ENCODE peak calls at places on chromosomes 6 and 20, in nine cellular contexts. Q is CD14-positive monocyte, F is ovary, C is pancreas, V is BJ, M is PC-9, N is OCI-LY7, X is endothelial cell of umbilical vein, O is neural crest cell. L is an unnamed sample.

GRCh38 chr6:157328108-157328692 is 4.9 kb upstream of the TMEM242 start:
- DNase-seq in V (no peak), O (no peak), M (no peak), C (no peak), F (no peak), Q (no peak), N (no peak), X (no peak), L (no peak)

GRCh38 chr20:10280016-10280908 is 61.6 kb downstream of the SNAP25 start:
- DNase-seq in C (no peak), X (no peak), N (no peak), F (no peak), V (no peak), O (no peak), Q (no peak), M (no peak), L (no peak)

GRCh38 chr20:58938078-58938477 is 43.0 kb upstream of the NELFCD start:
- DNase-seq in C (no peak), N (no peak), M (no peak), F (no peak), O (no peak), V (no peak), Q (no peak), X (no peak), L (no peak)

GRCh38 chr6:27825025-27825823 is 87.0 kb downstream of the OR2B2 start:
- DNase-seq in N (peak), M (no peak), F (no peak), Q (no peak), X (peak), V (no peak), C (no peak), O (no peak), L (no peak)

GRCh38 chr6:1179571-1180459 is 132.1 kb upstream of the FOXQ1 start:
- DNase-seq in C (no peak), X (no peak), Q (no peak), N (no peak), O (no peak), V (no peak), M (no peak), F (no peak), L (no peak)

GRCh38 chr20:32642257-32643046 is 31.3 kb downstream of the C20orf203 start:
- DNase-seq in C (no peak), F (no peak), N (no peak), X (no peak), Q (no peak), O (no peak), V (no peak), M (no peak), L (no peak)

GRCh38 chr6:31149827-31150447 is 7.7 kb downstream of the CCHCR1 start:
- DNase-seq in O (no peak), Q (no peak), M (no peak), C (no peak), N (no peak), V (no peak), F (no peak), X (no peak), L (no peak)

GRCh38 chr6:118100763-118101162 is 193.7 kb downstream of the SLC35F1 start:
- DNase-seq in M (no peak), F (no peak), C (no peak), O (no peak), V (no peak), X (no peak), Q (no peak), N (no peak), L (no peak)

GRCh38 chr6:166624275-166624674 is 2.8 kb downstream of the RPS6KA2 start:
- DNase-seq in M (no peak), V (peak), O (no peak), N (peak), F (no peak), Q (peak), C (no peak), X (peak), L (no peak)

GRCh38 chr6:45741437-45742166 is 274.1 kb downstream of the CLIC5 start:
- DNase-seq in M (no peak), N (peak), O (no peak), F (no peak), C (no peak), Q (no peak), X (no peak), V (peak), L (peak)

GRCh38 chr6:46787871-46788270 is 5.3 kb upstream of the MEP1A start:
- DNase-seq in M (no peak), Q (no peak), F (no peak), X (no peak), V (no peak), N (no peak), C (no peak), O (no peak), L (no peak)

GRCh38 chr6:164085552-164086325 is 671.2 kb downstream of the QKI start:
- DNase-seq in M (no peak), X (peak), F (no peak), C (no peak), O (peak), Q (no peak), V (no peak), N (no peak), L (no peak)

GRCh38 chr6:37172991-37173572 is 3.1 kb downstream of the PIM1 start:
- DNase-seq in Q (no peak), M (no peak), V (no peak), N (no peak), C (no peak), X (no peak), F (no peak), O (no peak), L (no peak)

GRCh38 chr6:147853574-147853973 is 345.1 kb downstream of the SAMD5 start:
- DNase-seq in F (no peak), M (no peak), Q (no peak), N (no peak), O (no peak), C (no peak), V (no peak), X (no peak), L (no peak)

GRCh38 chr6:168130683-168131371 is 51.8 kb upstream of the FRMD1 start:
- DNase-seq in M (no peak), X (no peak), O (no peak), V (no peak), C (no peak), F (no peak), Q (no peak), N (no peak), L (no peak)

GRCh38 chr6:25635886-25636317 is 16.1 kb upstream of the SCGN start:
- DNase-seq in M (no peak), C (no peak), X (no peak), V (no peak), F (no peak), Q (no peak), N (no peak), O (no peak), L (no peak)

GRCh38 chr6:89073014-89073620 is 7.4 kb upstream of the PNRC1 start:
- DNase-seq in N (peak), X (no peak), C (no peak), Q (no peak), O (no peak), M (no peak), V (no peak), F (no peak), L (no peak)

GRCh38 chr6:44851176-44851575 is 463.7 kb downstream of the CDC5L start:
- DNase-seq in O (no peak), M (no peak), V (no peak), C (no peak), X (no peak), F (no peak), N (no peak), Q (no peak), L (no peak)

GRCh38 chr20:555933-556332 is 12.3 kb upstream of the CSNK2A1 start:
- DNase-seq in M (no peak), O (no peak), C (no peak), N (no peak), V (no peak), F (no peak), Q (no peak), X (no peak), L (no peak)

GRCh38 chr20:8480597-8480996 is 348.5 kb downstream of the PLCB1 start:
- DNase-seq in Q (no peak), V (no peak), X (no peak), F (no peak), M (no peak), N (no peak), C (no peak), O (no peak), L (no peak)

GRCh38 chr6:32622545-32623401 is 14.4 kb upstream of the HLA-DQA1 start:
- DNase-seq in F (no peak), V (no peak), Q (peak), M (peak), C (no peak), O (peak), N (peak), X (no peak), L (peak)
- TF ChIP-seq CTCF in F (no peak), V (no peak), Q (peak), M (peak), C (no peak), O (peak), N (peak), X (no peak), L (peak)

GRCh38 chr6:119566546-119567263 is 217.1 kb upstream of the MAN1A1 start:
- DNase-seq in C (no peak), X (no peak), M (no peak), O (no peak), F (no peak), V (no peak), Q (no peak), N (no peak), L (no peak)

GRCh38 chr6:119557239-119557638 is 207.7 kb upstream of the MAN1A1 start:
- DNase-seq in O (no peak), N (no peak), X (no peak), C (no peak), V (no peak), F (no peak), M (no peak), Q (no peak), L (no peak)

GRCh38 chr6:119565893-119566292 is 216.3 kb upstream of the MAN1A1 start:
- DNase-seq in N (no peak), X (no peak), V (no peak), M (no peak), O (no peak), F (no peak), Q (no peak), C (no peak), L (no peak)

DNA sequence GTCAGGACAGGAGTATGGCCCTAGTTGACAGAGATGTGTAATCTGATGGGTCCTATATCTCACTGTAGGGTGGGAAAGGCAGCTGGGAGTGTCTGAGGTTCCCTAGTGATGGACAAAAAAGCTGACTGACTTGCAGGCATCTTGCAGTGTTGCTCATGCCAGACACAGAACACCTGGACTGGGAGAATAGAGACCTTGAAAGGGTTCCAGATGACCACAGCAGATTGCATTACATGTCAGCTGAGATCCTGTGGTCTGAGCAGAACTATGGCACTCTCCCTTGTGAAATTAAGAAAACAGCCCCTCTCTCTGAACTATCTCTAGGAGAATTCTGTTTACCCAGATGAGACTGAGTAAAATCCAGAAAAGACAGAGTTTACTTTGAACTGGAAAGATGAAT is 212.6 kb upstream of the MAN1A1 start:
- DNase-seq in Q (no peak), N (no peak), M (no peak), O (no peak), F (no peak), C (no peak), X (no peak), V (no peak), L (no peak)
- TF ChIP-seq CTCF in Q (no peak), N (no peak), M (no peak), O (no peak), F (no peak), C (no peak), X (no peak), V (no peak), L (no peak)

DNA sequence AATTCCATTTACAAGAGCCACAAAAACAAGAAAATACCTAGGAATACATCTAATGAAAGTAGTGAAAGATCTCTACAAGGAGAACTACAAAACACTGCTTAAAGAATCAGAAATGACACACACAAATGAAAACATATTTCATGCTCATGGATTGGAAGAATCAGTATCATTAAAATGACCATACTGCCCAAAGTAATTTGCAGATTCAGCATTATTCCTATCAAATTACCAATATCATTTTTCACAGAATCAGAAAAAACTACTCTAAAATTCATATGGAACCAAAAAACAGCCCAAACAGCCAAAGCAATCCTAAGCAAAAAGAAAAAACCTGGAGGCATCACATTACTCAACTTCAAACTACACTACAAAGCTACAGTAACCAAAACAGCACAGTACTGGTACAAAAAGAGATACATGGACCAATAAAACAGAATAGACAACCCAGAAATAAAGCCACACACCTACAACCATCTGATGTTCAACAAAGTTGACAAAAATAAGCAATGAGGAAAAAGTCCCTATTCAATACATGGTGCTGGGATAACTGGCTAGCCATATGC is 24.3 kb downstream of the REV3L start:
- DNase-seq in N (no peak), V (no peak), O (no peak), M (no peak), X (no peak), F (no peak), C (no peak), Q (no peak), L (no peak)
- TF ChIP-seq CTCF in N (no peak), V (no peak), O (no peak), M (no peak), X (no peak), F (no peak), C (no peak), Q (no peak), L (no peak)

DNA sequence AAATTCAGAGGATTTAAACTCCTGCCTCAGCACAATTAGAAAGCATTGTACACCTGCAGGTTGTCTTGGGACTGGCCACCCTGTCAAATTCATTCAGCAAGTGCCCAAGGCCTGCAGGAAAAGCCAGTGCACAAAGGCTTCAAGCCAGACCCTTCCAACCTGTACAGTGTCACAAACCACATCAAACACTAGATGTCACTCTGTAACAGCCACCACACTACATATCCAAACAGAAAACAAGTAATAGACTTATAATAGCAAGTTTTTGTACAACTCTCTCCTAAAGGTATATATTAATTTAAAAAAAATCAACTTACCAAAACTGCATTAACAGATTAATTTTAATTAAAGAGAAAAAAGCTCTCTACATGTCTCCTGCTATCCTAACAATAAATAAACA is 47.6 kb downstream of the RALGAPA2 start:
- DNase-seq in M (no peak), O (no peak), Q (no peak), N (peak), X (peak), V (no peak), C (no peak), F (no peak), L (peak)
- TF ChIP-seq CTCF in M (peak), O (peak), Q (peak), N (peak), X (peak), V (no peak), C (peak), F (no peak), L (peak)

DNA sequence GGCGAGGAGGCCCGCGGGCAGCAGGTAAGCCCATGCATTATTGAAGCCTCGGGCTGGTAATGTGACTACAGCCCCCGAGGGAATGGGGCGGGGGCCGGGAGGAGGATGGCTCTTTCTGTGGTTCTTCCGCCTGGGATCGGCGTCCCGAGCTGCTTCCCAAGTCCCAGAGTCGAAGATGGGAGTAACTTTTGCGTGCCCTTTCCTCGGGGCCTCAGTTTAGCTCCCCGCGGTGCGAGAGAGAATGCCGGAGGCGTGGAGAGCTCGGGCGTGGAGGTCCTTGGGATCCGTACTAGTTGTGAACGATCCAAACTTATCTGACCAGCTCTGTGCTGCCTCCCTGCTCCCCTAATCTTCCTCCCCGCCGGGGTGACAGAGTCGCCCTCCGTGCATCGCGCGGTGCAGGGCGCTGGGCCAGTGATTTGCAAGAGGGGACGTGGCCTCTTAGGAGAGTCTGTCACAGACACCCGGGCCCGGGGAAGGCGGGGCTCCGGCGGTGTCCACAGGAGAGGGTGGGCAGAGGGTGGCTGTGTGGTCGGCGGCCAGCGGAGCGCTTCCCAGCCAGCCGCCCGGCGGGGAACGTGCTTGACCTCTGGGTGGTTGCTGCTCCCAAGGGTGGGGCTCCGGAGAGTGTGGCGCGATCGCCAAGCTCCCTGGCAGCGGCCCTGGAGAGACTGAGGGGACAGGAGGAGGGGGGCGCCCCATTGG is 815 bp downstream of the UTRN start:
- DNase-seq in F (peak), O (peak), Q (peak), X (peak), N (no peak), V (no peak), C (peak), M (peak), L (peak)
- TF ChIP-seq CTCF in F (no peak), O (no peak), Q (no peak), X (no peak), N (no peak), V (no peak), C (no peak), M (no peak), L (no peak)

GRCh38 chr6:51398064-51398740 is 579.5 kb downstream of the TFAP2B start:
- DNase-seq in X (no peak), V (no peak), F (no peak), O (no peak), M (no peak), N (no peak), C (no peak), Q (no peak), L (no peak)
- TF ChIP-seq CTCF in X (no peak), V (no peak), F (no peak), O (no peak), M (no peak), N (no peak), C (no peak), Q (no peak), L (no peak)

DNA sequence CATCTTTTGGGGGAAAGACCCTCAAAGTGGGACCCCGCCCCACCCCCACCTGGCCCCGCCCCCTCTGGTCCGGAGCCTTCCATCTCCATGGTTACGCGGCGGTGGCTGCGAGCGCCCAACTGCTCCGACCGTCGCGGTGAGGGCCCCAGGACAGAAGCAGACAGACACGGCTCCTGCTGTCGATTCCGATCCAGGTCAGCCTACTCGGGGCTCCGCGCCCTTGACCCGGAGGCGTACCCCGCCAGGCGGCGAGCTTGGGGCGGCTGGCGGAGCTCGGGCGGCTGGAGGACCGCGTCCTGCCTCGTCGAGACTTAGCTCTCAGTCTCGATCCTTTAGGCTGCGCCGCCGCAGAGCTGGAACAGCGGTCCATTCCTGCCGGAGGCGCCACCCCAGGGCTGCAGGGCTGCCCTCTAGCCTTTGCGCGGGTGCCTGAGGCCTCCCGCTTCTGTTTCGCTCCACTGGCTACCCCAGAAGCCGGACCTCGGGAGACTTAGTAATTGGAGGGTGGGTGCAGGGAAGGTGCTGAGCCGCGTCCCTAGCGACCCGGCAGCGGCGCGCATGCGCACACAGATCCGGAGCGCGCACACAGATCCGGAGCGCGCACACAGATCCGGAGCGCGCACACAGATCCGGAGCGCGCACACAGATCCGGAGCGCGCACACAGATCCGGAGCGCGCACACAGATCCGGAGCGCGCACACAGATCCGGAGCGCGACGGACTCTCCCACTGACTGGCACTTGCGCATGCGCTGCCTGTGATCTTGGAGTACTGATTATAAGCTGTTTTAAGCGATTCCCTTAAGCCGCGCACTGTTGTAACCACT is at the start of gene CFAP206:
- DNase-seq in V (peak), Q (peak), X (peak), F (peak), C (peak), N (peak), O (peak), M (peak), L (peak)
- TF ChIP-seq CTCF in V (peak), Q (no peak), X (peak), F (no peak), C (no peak), N (peak), O (no peak), M (no peak), L (no peak)

GRCh38 chr6:35624341-35625070 is 64.2 kb downstream of the FKBP5 start:
- DNase-seq in N (no peak), V (no peak), C (no peak), X (peak), O (no peak), M (no peak), F (no peak), Q (no peak), L (peak)
- TF ChIP-seq CTCF in N (peak), V (peak), C (no peak), X (peak), O (peak), M (peak), F (no peak), Q (peak), L (peak)

GRCh38 chr6:70292144-70292543 is 10.7 kb downstream of the COL9A1 start:
- DNase-seq in M (no peak), V (no peak), Q (no peak), F (no peak), X (no peak), O (no peak), C (no peak), N (no peak), L (no peak)

DNA sequence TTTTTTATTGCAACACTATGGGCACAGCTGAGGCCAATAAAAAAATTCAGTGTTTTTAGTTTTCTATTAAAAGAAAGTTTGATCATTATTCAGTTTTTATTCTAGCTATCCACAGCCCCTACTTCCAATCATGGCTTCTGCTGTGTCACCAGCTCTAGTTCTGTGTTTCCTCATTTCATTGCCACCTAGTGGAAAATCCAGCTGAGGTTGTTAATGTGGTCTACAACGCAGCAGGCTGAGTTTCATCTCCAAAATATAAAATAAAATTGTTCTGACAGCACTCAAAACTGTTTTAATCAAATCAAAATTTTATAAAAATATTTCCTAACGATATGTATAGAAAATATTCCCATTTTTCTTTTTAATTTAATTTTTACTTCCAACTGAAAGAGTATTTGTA is 13.6 kb downstream of the COL9A1 start:
- DNase-seq in O (no peak), X (no peak), M (no peak), Q (no peak), F (no peak), V (no peak), N (no peak), C (no peak), L (no peak)
- TF ChIP-seq CTCF in O (peak), X (no peak), M (peak), Q (no peak), F (no peak), V (no peak), N (peak), C (no peak), L (no peak)

L was measured in activated CD8-positive, alpha-beta T cell treated with anti-CD3 and anti-CD28 coated beads for 36 hours.